ENCODE peak calls at places on chromosomes 2 and 18, in seven cellular contexts. K is GM23338, E is K562, V is HCT116, Y is HepG2, I is SK-N-SH, X is GM12878. H is an unnamed sample.

GRCh38 chr2:169141713-169142352 is 72.5 kb downstream of the DHRS9 start:
- DNase-seq in V (peak; percentile 49), K (peak; percentile 90), I (peak; percentile 55), X (peak; percentile 7), E (peak; percentile 81), Y (peak; percentile 46), H (peak; percentile 52)

GRCh38 chr18:27860701-27861107 is 316.2 kb downstream of the CDH2 start:
- DNase-seq in Y (peak; percentile 30), K (no peak), I (no peak), E (no peak), X (peak; percentile 9), V (no peak), H (no peak)

GRCh38 chr18:79379931-79380815 is 15.6 kb upstream of the NFATC1 start:
- DNase-seq in E (no peak), V (no peak), I (no peak), Y (no peak), X (no peak), K (no peak), H (no peak)

GRCh38 chr2:43125090-43125998 is 101.1 kb downstream of the ZFP36L2 start:
- DNase-seq in X (no peak), E (no peak), V (no peak), Y (no peak), K (no peak), I (no peak), H (no peak)

GRCh38 chr2:158495175-158495574 is 38.4 kb downstream of the PKP4 start:
- DNase-seq in K (no peak), I (no peak), X (no peak), E (no peak), Y (no peak), V (no peak), H (no peak)

GRCh38 chr18:70464343-70465114 is 175.7 kb downstream of the SOCS6 start:
- DNase-seq in I (peak; percentile 86), Y (peak; percentile 64), X (no peak), V (peak; percentile 56), K (peak; percentile 80), E (peak; percentile 31), H (peak; percentile 52)

GRCh38 chr2:82993631-82994030 is 1465.4 kb downstream of the SUCLG1 start:
- DNase-seq in X (no peak), Y (no peak), E (no peak), K (peak; percentile 6), I (no peak), V (peak; percentile 18), H (peak; percentile 27)

GRCh38 chr2:950627-950992 is at the start of gene SNTG2:
- DNase-seq in Y (no peak), I (peak; percentile 97), V (no peak), E (peak; percentile 88), K (peak; percentile 62), X (no peak), H (no peak)

GRCh38 chr18:55781481-55781957 is 193.5 kb upstream of the TCF4 start:
- DNase-seq in K (peak; percentile 83), X (no peak), I (peak; percentile 74), V (no peak), Y (no peak), E (peak; percentile 11), H (peak; percentile 13)

GRCh38 chr2:141723834-141724233 is 407.0 kb downstream of the LRP1B start:
- DNase-seq in I (no peak), Y (no peak), V (no peak), X (no peak), K (no peak), E (no peak), H (no peak)

GRCh38 chr2:121080013-121080772 is 204.8 kb downstream of the TFCP2L1 start:
- DNase-seq in I (peak; percentile 85), X (no peak), V (peak; percentile 37), E (peak; percentile 70), Y (peak; percentile 61), K (peak; percentile 86), H (no peak)

GRCh38 chr2:101478561-101479001 is 3.7 kb upstream of the RFX8 start:
- DNase-seq in K (peak; percentile 46), E (no peak), V (no peak), Y (no peak), I (no peak), X (no peak), H (no peak)

GRCh38 chr18:52340466-52341378 is 725 bp downstream of the DCC start:
- DNase-seq in E (no peak), Y (no peak), K (peak; percentile 38), I (no peak), V (no peak), X (no peak), H (no peak)

GRCh38 chr2:45755585-45756330 is 104.3 kb downstream of the PRKCE start:
- DNase-seq in X (no peak), E (no peak), V (no peak), I (no peak), Y (no peak), K (no peak), H (no peak)

GRCh38 chr2:219556413-219556812 is 12.6 kb downstream of the TMEM198 start:
- DNase-seq in I (no peak), E (no peak), Y (no peak), K (no peak), X (no peak), V (no peak), H (no peak)

GRCh38 chr2:60391250-60392013 is 162.0 kb downstream of the BCL11A start:
- DNase-seq in E (no peak), I (no peak), K (no peak), Y (no peak), V (no peak), X (no peak), H (no peak)

GRCh38 chr2:208037564-208038487 is 12.5 kb upstream of the PLEKHM3 start:
- DNase-seq in V (no peak), K (no peak), I (no peak), X (no peak), Y (no peak), E (no peak), H (no peak)

GRCh38 chr2:215506604-215506990 is 70.7 kb upstream of the FN1 start:
- DNase-seq in E (no peak), V (no peak), Y (peak; percentile 32), K (no peak), X (no peak), I (no peak), H (no peak)

GRCh38 chr2:16413257-16413656 is 252.4 kb downstream of the CYRIA start:
- DNase-seq in I (no peak), E (peak; percentile 39), X (no peak), K (no peak), V (no peak), Y (no peak), H (no peak)

DNA sequence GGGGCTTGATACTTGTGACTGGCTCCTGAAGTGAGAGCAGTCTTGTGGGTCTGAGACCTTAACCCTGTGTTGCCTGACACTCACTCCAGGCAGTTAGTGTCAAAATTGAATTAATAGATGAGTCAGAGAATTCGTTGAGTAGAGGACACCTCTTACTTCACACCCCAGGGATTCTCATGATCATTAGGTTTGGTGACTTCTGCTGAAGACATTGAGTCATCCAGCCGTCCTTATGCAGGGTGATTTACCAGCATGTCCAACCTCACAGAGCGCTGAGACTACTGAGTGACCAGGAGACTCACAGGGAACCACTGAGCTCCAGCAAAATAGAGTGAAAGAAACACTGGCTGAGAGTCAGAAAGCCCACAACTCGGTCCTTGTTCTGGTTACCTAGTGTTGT is 36.0 kb upstream of the EVA1A start:
- DNase-seq in X (no peak), K (no peak), Y (no peak), I (no peak), V (no peak), E (no peak), H (no peak)
- H3K4me1 ChIP-seq in X (no peaks in the 10 kb centered on the region), K (no peaks in the 10 kb centered on the region), Y (peaks cover 24% of the 10 kb centered on the region), I (no peaks in the 10 kb centered on the region), V (peaks cover 8% of the 10 kb centered on the region), E (peaks cover 6% of the 10 kb centered on the region), H (no peaks in the 10 kb centered on the region)

GRCh38 chr2:10444463-10444862 is 3.7 kb downstream of the ODC1 start:
- DNase-seq in Y (no peak), K (no peak), X (peak; percentile 33), V (no peak), E (no peak), I (no peak), H (no peak)
- TF ChIP-seq REST in Y (no peak), K (no peak), X (no peak), V (no peak), E (no peak), I (no peak), H (no peak)

GRCh38 chr2:176109226-176109954 is 2.3 kb downstream of the HOXD11 start:
- DNase-seq in V (no peak), E (no peak), X (no peak), Y (no peak), K (no peak), I (no peak), H (no peak)

GRCh38 chr2:176112375-176113302 is 3.9 kb upstream of the HOXD10 start:
- DNase-seq in I (no peak), E (no peak), Y (no peak), K (no peak), V (no peak), X (no peak), H (no peak)

GRCh38 chr2:176111891-176112374 is 4.6 kb upstream of the HOXD10 start:
- DNase-seq in X (no peak), E (no peak), V (no peak), K (no peak), Y (no peak), I (no peak), H (no peak)

GRCh38 chr2:176109955-176110345 is 2.9 kb downstream of the HOXD11 start:
- DNase-seq in I (no peak), X (no peak), K (no peak), E (no peak), V (no peak), Y (no peak), H (no peak)

DNA sequence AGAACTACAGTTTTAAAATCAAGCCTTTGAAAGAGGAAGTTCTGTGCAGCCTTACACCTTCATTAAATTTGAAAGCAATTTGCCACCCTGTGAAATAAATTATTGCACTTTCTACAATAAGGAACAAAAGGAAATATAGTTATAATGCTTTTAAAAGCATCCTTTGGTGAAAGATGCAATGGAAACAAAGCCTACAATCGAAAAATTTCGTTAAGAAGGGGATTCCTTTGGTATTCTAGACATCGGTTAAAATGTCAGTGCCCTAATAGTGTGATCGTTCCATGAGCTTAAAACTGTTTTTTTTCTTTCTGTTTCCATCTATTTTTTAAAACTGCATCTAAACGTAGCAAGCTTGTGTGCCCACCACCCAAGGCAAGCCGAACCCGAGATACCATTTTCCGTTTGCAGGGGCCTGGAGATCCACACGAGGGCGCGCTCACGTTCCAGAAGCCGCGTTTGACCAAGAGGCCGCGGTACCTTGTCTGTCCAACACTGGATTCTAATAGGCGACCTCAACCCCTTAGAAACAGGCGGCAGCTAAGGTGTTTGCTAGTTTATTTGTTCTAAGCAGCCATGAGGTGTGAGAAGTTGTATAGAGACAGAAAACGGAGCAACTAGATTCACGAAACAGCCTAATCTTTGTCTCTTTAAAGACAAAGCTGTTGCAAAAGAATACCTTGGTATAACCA is 4.0 kb downstream of the HOXD11 start:
- DNase-seq in I (peak; percentile 88), E (peak; percentile 72), K (peak; percentile 94), X (no peak), V (no peak), Y (peak; percentile 50), H (no peak)
- TF ChIP-seq POLR2AphosphoS5 in I (no peak), E (no peak), K (no peak), X (no peak), V (no peak), Y (no peak), H (no peak)

DNA sequence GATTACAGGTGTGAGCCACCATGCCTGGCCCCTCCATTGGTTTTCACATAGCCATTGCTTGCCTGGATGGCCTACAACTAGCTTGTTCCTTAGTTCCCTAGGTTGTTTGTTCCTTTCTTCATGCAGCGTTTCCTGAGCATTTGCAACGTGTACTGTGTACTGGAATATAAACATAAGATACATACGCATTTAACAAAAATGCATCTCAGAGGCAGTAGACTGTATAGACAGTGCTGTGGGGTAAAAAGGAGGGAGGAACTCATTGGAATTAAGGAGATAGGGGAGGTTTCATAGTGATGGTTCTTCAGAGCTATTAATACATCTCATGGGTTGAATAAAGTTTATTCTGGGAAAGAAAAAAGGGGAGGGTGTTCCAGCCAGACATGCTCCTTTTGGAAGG is 260.5 kb upstream of the RASGRP3 start:
- DNase-seq in X (no peak), I (no peak), E (no peak), K (no peak), V (no peak), Y (no peak), H (no peak)
- H3K4me1 ChIP-seq in X (no peaks in the 10 kb centered on the region), I (no peaks in the 10 kb centered on the region), E (no peaks in the 10 kb centered on the region), K (peaks cover 14% of the 10 kb centered on the region), V (no peaks in the 10 kb centered on the region), Y (peaks cover 7% of the 10 kb centered on the region), H (no peaks in the 10 kb centered on the region)

H was measured in Panc1.